ENCODE peak calls at places on chromosomes 7 and 10, in four cellular contexts. One of them, this sample, is unnamed.

GRCh38 chr10:45410807-45411606 is 37.0 kb downstream of the ALOX5 start:
- DNase-seq in left ventricle myocardium inferior: no peak
- DNase-seq in HT1080: no peak
- DNase-seq in NCI-H1417 treated with DMSO at 0.1 percent for 48 hours: no peak
- DNase-seq in this sample: no peak

GRCh38 chr10:26621889-26622681 is 75.4 kb upstream of the PDSS1 start:
- DNase-seq in left ventricle myocardium inferior: peak
- DNase-seq in HT1080: peak
- DNase-seq in NCI-H1417 treated with DMSO at 0.1 percent for 48 hours: no peak
- DNase-seq in this sample: peak

GRCh38 chr10:78910021-78910420 is 158.7 kb upstream of the ZMIZ1 start:
- DNase-seq in left ventricle myocardium inferior: no peak
- DNase-seq in HT1080: no peak
- DNase-seq in NCI-H1417 treated with DMSO at 0.1 percent for 48 hours: no peak
- DNase-seq in this sample: no peak

GRCh38 chr10:122307669-122308486 is 36.8 kb downstream of the BTBD16 start:
- DNase-seq in left ventricle myocardium inferior: peak
- DNase-seq in HT1080: peak
- DNase-seq in NCI-H1417 treated with DMSO at 0.1 percent for 48 hours: no peak
- DNase-seq in this sample: no peak

GRCh38 chr7:151018421-151019129 is 5.7 kb downstream of the ATG9B start:
- DNase-seq in left ventricle myocardium inferior: no peak
- DNase-seq in HT1080: no peak
- DNase-seq in NCI-H1417 treated with DMSO at 0.1 percent for 48 hours: peak
- DNase-seq in this sample: no peak

GRCh38 chr10:102004376-102004775 is 51.6 kb downstream of the ARMH3 start:
- DNase-seq in left ventricle myocardium inferior: no peak
- DNase-seq in HT1080: no peak
- DNase-seq in NCI-H1417 treated with DMSO at 0.1 percent for 48 hours: no peak
- DNase-seq in this sample: no peak

GRCh38 chr7:98879198-98879988 is 1.1 kb downstream of the TRRAP start:
- DNase-seq in left ventricle myocardium inferior: no peak
- DNase-seq in HT1080: peak
- DNase-seq in NCI-H1417 treated with DMSO at 0.1 percent for 48 hours: no peak
- DNase-seq in this sample: peak

GRCh38 chr10:17206210-17206709 is 4.8 kb upstream of the TRDMT1 start:
- DNase-seq in left ventricle myocardium inferior: no peak
- DNase-seq in HT1080: peak
- DNase-seq in NCI-H1417 treated with DMSO at 0.1 percent for 48 hours: no peak
- DNase-seq in this sample: no peak

GRCh38 chr7:157274991-157275427 is 61.8 kb upstream of the DNAJB6 start:
- DNase-seq in left ventricle myocardium inferior: no peak
- DNase-seq in HT1080: no peak
- DNase-seq in NCI-H1417 treated with DMSO at 0.1 percent for 48 hours: no peak
- DNase-seq in this sample: no peak

GRCh38 chr7:41189866-41190265 is 513.0 kb downstream of the INHBA start:
- DNase-seq in left ventricle myocardium inferior: no peak
- DNase-seq in HT1080: peak
- DNase-seq in NCI-H1417 treated with DMSO at 0.1 percent for 48 hours: no peak
- DNase-seq in this sample: no peak

GRCh38 chr7:19094971-19095370 is 22.5 kb downstream of the TWIST1 start:
- DNase-seq in left ventricle myocardium inferior: no peak
- DNase-seq in HT1080: no peak
- DNase-seq in NCI-H1417 treated with DMSO at 0.1 percent for 48 hours: no peak
- DNase-seq in this sample: no peak

GRCh38 chr7:31775511-31775910 is 88.5 kb downstream of the PPP1R17 start:
- DNase-seq in left ventricle myocardium inferior: no peak
- DNase-seq in HT1080: no peak
- DNase-seq in NCI-H1417 treated with DMSO at 0.1 percent for 48 hours: no peak
- DNase-seq in this sample: no peak

GRCh38 chr7:149310113-149310836 is 48.3 kb downstream of the ZNF783 start:
- DNase-seq in left ventricle myocardium inferior: no peak
- DNase-seq in HT1080: peak
- DNase-seq in NCI-H1417 treated with DMSO at 0.1 percent for 48 hours: peak
- DNase-seq in this sample: no peak

GRCh38 chr7:116955801-116956514 is 2.7 kb downstream of the ST7 start:
- DNase-seq in left ventricle myocardium inferior: no peak
- DNase-seq in HT1080: no peak
- DNase-seq in NCI-H1417 treated with DMSO at 0.1 percent for 48 hours: no peak
- DNase-seq in this sample: no peak

GRCh38 chr7:148941598-148942280 is 57.6 kb upstream of the EZH2 start:
- DNase-seq in left ventricle myocardium inferior: peak
- DNase-seq in HT1080: peak
- DNase-seq in NCI-H1417 treated with DMSO at 0.1 percent for 48 hours: peak
- DNase-seq in this sample: peak

GRCh38 chr10:45555789-45556188 is 116.8 kb downstream of the ZFAND4 start:
- DNase-seq in left ventricle myocardium inferior: no peak
- DNase-seq in HT1080: no peak
- DNase-seq in NCI-H1417 treated with DMSO at 0.1 percent for 48 hours: no peak
- DNase-seq in this sample: no peak

GRCh38 chr10:130786365-130786966 is 525.1 kb downstream of the TCERG1L start:
- DNase-seq in left ventricle myocardium inferior: no peak
- DNase-seq in HT1080: no peak
- DNase-seq in NCI-H1417 treated with DMSO at 0.1 percent for 48 hours: no peak
- DNase-seq in this sample: no peak

This sample was measured in left lobe of liver.